ENCODE peak calls at places on chromosome 11, in nine cellular contexts. O, H, E, F, I, L, J, A and N are unnamed samples.

GRCh38 chr11:110337570-110338193 is 41.3 kb upstream of the RDX start:
- DNase-seq in H (no peak), I (no peak), A (no peak), F (peak; percentile 29), L (no peak), O (peak; percentile 56), E (no peak), J (no peak), N (no peak)

GRCh38 chr11:115503886-115504278 is 333 bp downstream of the CADM1 start:
- DNase-seq in H (no peak), E (no peak), L (no peak), I (no peak), F (no peak), A (no peak), O (no peak), J (no peak), N (no peak)

GRCh38 chr11:11608783-11609232 is 13.0 kb downstream of the GALNT18 start:
- DNase-seq in H (peak; percentile 29), J (no peak), A (no peak), F (no peak), E (no peak), I (no peak), L (no peak), O (no peak), N (no peak)

GRCh38 chr11:13352711-13353110 is 75.1 kb downstream of the BMAL1 start:
- DNase-seq in I (no peak), H (no peak), J (no peak), L (no peak), A (no peak), F (no peak), O (no peak), E (no peak), N (no peak)

GRCh38 chr11:84608788-84609309 is 1018.3 kb downstream of the DLG2 start:
- DNase-seq in O (no peak), L (no peak), H (no peak), I (no peak), A (no peak), E (no peak), F (no peak), J (no peak), N (no peak)

GRCh38 chr11:81772161-81772560 is 961.5 kb downstream of the FAM181B start:
- DNase-seq in F (peak; percentile 52), O (no peak), A (no peak), J (no peak), L (no peak), E (no peak), H (no peak), I (no peak), N (no peak)

GRCh38 chr11:12750181-12750580 is 76.0 kb downstream of the TEAD1 start:
- DNase-seq in L (no peak), H (no peak), J (no peak), F (no peak), O (no peak), E (no peak), A (no peak), I (no peak), N (no peak)

GRCh38 chr11:13283636-13284035 is 6.0 kb downstream of the BMAL1 start:
- DNase-seq in I (no peak), A (no peak), J (peak; percentile 73), O (no peak), E (no peak), F (no peak), L (no peak), H (no peak), N (no peak)

GRCh38 chr11:1939006-1939626 is 8.0 kb upstream of the MRPL23 start:
- DNase-seq in A (no peak), H (no peak), O (no peak), I (no peak), E (no peak), L (peak; percentile 15), F (no peak), J (no peak), N (no peak)

GRCh38 chr11:123822022-123822421 is 15.9 kb upstream of the OR6M1 start:
- DNase-seq in E (no peak), I (no peak), F (no peak), J (no peak), O (no peak), H (no peak), L (no peak), A (no peak), N (no peak)

GRCh38 chr11:46026616-46027293 is 94.5 kb downstream of the PHF21A start:
- DNase-seq in O (peak; percentile 21), E (no peak), H (no peak), F (peak; percentile 16), J (no peak), L (no peak), A (peak; percentile 26), I (no peak), N (no peak)

GRCh38 chr11:131033151-131033651 is 116.9 kb upstream of the SNX19 start:
- DNase-seq in O (peak; percentile 69), E (no peak), H (peak; percentile 55), L (no peak), F (peak; percentile 87), A (peak; percentile 31), I (no peak), J (peak; percentile 23), N (no peak)

DNA sequence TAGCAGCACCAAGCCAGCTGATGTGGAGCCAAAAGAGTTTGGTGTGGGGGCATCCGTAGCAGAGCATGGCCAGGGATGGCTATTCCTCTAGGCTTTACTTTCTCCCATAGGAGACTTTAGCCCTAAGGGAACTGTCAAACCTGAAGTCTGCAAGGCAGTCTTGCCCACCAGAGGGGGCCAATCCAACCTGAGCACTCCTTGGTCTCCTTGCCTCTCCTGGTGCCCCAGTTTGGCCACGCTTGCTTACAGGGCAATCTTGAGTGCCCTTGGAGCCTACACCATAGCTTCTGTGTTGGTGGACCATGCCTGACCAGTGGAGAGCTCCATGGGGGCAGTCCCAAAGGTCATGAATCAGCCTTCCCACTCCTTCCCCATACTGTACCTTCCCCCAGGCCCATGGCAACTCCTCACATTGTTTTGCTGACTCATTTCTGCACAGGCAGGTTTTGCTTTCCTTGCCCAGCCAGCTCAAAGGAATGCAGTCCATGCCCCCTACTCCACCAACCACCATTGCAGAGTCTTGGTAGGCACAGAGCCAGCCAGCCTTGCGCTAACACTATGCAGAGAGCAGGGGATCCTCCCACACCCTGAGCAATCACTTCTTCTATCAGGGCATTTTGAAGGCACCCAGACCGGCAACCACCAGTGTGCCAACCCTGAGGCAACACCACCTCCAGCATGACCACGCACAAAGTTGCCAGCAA is 1421.2 kb upstream of the RAG2 start:
- DNase-seq in E (no peak), J (peak; percentile 10), H (peak; percentile 1), A (no peak), L (no peak), F (peak; percentile 32), I (no peak), O (no peak), N (no peak)
- TF ChIP-seq CTCF in E (peak; percentile 10), J (no peak), H (no peak), A (no peak), L (peak; percentile 21), F (peak; percentile 15), I (no peak), O (no peak), N (no peak)

GRCh38 chr11:117468888-117469287 is 141.2 kb downstream of the CEP164 start:
- DNase-seq in F (no peak), L (no peak), J (peak; percentile 33), E (no peak), O (no peak), H (peak; percentile 7), I (no peak), A (no peak), N (no peak)
- TF ChIP-seq CTCF in F (no peak), L (peak; percentile 37), J (no peak), E (no peak), O (no peak), H (no peak), I (no peak), A (no peak), N (no peak)

DNA sequence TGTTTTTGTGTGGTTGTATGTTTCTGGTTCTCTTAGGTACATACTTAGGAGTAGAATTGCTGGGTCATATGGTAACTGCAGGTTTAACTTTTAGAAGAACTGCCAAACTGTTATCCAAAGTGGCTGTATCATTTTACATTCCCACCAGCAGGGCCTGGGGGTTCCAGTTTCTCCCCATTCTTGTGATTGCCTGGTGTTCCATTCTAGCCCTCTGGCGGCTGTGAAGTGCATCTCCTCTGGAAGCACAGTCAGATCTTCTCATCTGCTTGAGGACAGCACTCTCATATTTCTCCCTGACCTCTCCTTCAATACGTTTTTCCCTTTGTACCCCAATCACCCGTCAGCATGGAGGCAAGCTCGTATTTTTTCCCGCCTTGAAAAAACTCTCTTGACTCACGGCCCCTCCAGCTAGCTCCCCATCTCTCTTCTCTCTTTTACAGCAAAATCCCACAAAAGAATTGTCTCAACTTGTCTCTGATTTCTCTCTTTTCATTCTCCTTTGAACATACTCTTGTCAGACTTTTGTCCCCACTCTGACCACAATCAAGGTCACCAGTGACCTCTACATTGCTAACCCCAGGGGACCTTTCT is 56.8 kb upstream of the THY1 start:
- DNase-seq in A (peak; percentile 8), I (no peak), E (peak; percentile 29), J (peak; percentile 53), H (peak; percentile 69), O (peak; percentile 4), F (peak; percentile 26), L (no peak), N (peak; percentile 8)
- TF ChIP-seq CTCF in A (peak; percentile 17), I (no peak), E (peak; percentile 74), J (peak; percentile 58), H (peak; percentile 45), O (no peak), F (peak; percentile 70), L (peak; percentile 34), N (no peak)

GRCh38 chr11:118917488-118918127 is 8.1 kb downstream of the BCL9L start:
- DNase-seq in I (peak; percentile 53), A (no peak), F (peak; percentile 75), J (no peak), H (peak; percentile 94), O (peak; percentile 84), L (no peak), E (no peak), N (no peak)

GRCh38 chr11:118915941-118916841 is 9.5 kb downstream of the BCL9L start:
- DNase-seq in H (peak; percentile 3), A (no peak), L (no peak), J (no peak), I (no peak), E (no peak), F (no peak), O (peak; percentile 15), N (no peak)

GRCh38 chr11:118916842-118917388 is 8.8 kb downstream of the BCL9L start:
- DNase-seq in J (peak; percentile 67), L (peak; percentile 65), H (peak; percentile 81), I (no peak), F (peak; percentile 77), E (peak; percentile 59), A (no peak), O (peak; percentile 77), N (no peak)

GRCh38 chr11:118918686-118919280 is 6.9 kb downstream of the BCL9L start:
- DNase-seq in F (peak; percentile 68), A (no peak), I (peak; percentile 32), J (no peak), H (peak; percentile 71), L (peak; percentile 21), O (peak; percentile 25), E (no peak), N (no peak)

DNA sequence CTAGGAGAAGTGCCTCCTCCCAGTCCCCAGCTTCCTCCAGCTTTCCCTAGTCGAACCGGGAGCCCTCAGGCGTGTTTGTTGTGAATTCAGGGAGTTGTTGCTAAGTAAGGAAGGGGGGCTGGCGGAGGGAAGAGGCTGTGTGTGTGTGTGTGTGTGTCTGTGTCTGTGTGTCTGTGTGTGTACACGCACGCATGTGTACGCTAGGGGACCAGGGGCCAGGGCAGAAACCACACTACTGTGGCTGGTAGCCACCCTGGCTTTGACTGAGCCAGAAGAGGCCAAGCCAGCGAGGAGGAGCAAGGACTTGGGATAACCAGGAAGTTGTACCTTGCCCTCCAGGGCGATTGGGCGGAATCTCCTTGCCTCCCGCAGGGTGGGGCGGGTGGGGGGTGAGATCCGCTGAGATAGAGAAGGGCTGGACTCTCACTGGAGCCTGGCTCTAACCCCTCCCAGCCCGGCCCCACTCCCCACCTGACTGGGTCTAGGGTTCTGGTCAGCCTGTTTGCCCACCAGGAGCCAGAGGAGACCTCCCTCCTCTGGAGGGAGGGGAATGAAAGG is 7.5 kb downstream of the BCL9L start:
- DNase-seq in H (peak; percentile 95), I (peak; percentile 42), F (peak; percentile 94), E (no peak), A (no peak), L (peak; percentile 19), O (peak; percentile 75), J (peak; percentile 60), N (no peak)
- TF ChIP-seq CTCF in H (no peak), I (no peak), F (no peak), E (no peak), A (no peak), L (no peak), O (no peak), J (no peak), N (no peak)